ENCODE peak calls at places on chromosomes 6 and 20, in five cellular contexts. G is HepG2, T is K562, H is H1, J is GM12878. U is an unnamed sample.

GRCh38 chr6:170011233-170012142 is 260.1 kb downstream of the ERMARD start:
- DNase-seq in H (no peak), G (no peak), T (no peak), J (no peak), U (no peak)

GRCh38 chr6:30044630-30045029 is 16.4 kb upstream of the POLR1H start:
- DNase-seq in G (no peak), J (no peak), T (no peak), H (no peak), U (no peak)

GRCh38 chr6:111667921-111668320 is 62.2 kb upstream of the TRAF3IP2 start:
- DNase-seq in G (no peak), J (no peak), T (no peak), H (no peak), U (no peak)

GRCh38 chr6:52160468-52161104 is 25.6 kb upstream of the IL17A start:
- DNase-seq in J (no peak), G (no peak), H (no peak), T (no peak), U (no peak)

GRCh38 chr6:133411757-133412156 is 170.6 kb downstream of the EYA4 start:
- DNase-seq in T (no peak), G (no peak), J (no peak), H (no peak), U (no peak)

GRCh38 chr6:143187173-143187908 is 126.7 kb downstream of the AIG1 start:
- DNase-seq in G (no peak), T (no peak), H (no peak), J (no peak), U (no peak)

GRCh38 chr20:49666906-49667305 is 46.8 kb downstream of the B4GALT5 start:
- DNase-seq in J (no peak), H (no peak), T (no peak), G (no peak), U (no peak)

GRCh38 chr20:63381781-63382431 is 20.8 kb upstream of the CHRNA4 start:
- DNase-seq in H (no peak), T (peak), J (no peak), G (no peak), U (peak)

GRCh38 chr6:134982161-134982560 is 32.3 kb upstream of the ALDH8A1 start:
- DNase-seq in G (no peak), T (no peak), H (no peak), J (no peak), U (no peak)
- TF ChIP-seq EZH2 in G (no peak), T (no peak), H (no peak), J (no peak), U (no peak)

GRCh38 chr20:25057234-25058050 is 497 bp downstream of the ACSS1 start:
- DNase-seq in G (no peak), H (no peak), T (peak), J (no peak), U (peak)

GRCh38 chr20:25055711-25056492 is 2.0 kb downstream of the ACSS1 start:
- DNase-seq in J (no peak), H (no peak), T (peak), G (no peak), U (no peak)

GRCh38 chr20:25058051-25058796 is at the start of gene ACSS1:
- DNase-seq in H (no peak), T (peak), G (no peak), J (peak), U (peak)

GRCh38 chr20:25054995-25055629 is 2.8 kb downstream of the ACSS1 start:
- DNase-seq in T (peak), H (no peak), J (no peak), G (peak), U (no peak)

GRCh38 chr20:25056601-25057233 is 1.2 kb downstream of the ACSS1 start:
- DNase-seq in H (no peak), G (no peak), T (no peak), J (no peak), U (no peak)
- H3K27ac ChIP-seq in H (no peak), G (peak), T (no peak), J (peak), U (no peak)

DNA sequence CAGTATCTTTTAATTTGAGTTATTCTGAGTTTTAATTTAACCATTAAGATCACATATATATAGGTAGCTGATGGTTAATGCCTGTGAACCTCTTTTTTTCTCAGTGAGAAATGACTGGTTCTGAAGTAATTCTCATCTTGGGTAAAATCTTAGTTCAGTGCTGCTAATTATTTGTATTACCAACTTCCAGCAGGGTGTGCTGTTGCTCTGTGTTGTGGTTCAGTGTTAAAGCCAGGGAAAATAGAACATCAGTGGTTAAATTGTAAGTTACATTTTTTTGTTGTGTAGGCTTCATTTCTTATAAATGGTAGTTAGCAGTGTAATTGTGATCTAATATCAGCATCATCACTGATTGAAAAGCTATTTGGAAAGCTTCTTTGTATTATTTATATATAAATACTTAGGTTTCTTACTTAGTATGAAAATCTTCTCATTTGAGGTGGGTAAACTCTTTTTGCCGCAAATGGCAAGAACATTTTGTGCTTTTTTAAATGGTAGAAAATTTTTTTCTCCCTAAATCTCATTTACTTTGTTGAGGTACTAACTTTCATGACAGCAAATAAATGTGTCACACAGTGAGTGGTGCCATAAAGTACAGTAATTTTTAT is 43.7 kb downstream of the CDC5L start:
- DNase-seq in H (no peak), J (peak), G (peak), T (peak), U (peak)
- TF ChIP-seq CREB1 in H (no peak), J (no peak), G (no peak), T (no peak), U (no peak)

GRCh38 chr6:117232191-117232590 is 33.2 kb upstream of the VGLL2 start:
- DNase-seq in H (no peak), J (no peak), G (no peak), T (no peak), U (no peak)
- TF ChIP-seq EZH2 in H (no peak), J (no peak), G (no peak), T (no peak), U (no peak)

DNA sequence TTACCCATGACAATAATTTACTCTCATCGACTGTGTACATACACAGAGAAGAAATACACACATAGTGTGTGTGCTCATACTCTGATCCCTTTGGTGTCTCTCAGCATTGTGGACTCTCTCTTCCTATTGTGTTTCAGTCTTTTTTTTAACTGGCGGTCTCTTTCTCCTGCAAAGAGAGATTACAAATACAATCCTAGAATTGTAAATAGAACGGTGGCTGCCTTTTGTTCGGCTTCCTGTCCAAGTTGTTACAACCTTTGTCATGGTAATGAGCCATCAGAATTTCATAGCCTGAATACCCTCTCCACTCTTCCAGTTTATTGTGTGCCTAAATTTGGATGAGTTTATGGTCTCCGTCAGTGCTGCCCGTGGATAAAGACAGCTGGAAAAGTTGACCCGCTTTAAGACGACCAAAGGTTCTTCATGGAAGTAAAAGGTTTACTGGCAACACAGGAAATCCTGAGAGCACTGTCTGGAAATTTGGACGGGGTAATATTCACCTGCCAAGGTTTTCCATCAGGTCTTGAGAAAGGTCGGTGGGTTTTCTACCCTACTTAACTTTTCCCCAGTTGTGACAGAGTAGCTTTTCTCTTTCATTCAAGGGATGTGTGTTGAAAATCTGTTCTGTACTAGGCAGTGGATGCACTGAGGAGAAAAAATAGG is 263.8 kb downstream of the CD83 start:
- DNase-seq in J (no peak), T (no peak), G (no peak), H (no peak), U (peak)
- H3K27ac ChIP-seq in J (no peak), T (no peak), G (no peak), H (peak), U (peak)

DNA sequence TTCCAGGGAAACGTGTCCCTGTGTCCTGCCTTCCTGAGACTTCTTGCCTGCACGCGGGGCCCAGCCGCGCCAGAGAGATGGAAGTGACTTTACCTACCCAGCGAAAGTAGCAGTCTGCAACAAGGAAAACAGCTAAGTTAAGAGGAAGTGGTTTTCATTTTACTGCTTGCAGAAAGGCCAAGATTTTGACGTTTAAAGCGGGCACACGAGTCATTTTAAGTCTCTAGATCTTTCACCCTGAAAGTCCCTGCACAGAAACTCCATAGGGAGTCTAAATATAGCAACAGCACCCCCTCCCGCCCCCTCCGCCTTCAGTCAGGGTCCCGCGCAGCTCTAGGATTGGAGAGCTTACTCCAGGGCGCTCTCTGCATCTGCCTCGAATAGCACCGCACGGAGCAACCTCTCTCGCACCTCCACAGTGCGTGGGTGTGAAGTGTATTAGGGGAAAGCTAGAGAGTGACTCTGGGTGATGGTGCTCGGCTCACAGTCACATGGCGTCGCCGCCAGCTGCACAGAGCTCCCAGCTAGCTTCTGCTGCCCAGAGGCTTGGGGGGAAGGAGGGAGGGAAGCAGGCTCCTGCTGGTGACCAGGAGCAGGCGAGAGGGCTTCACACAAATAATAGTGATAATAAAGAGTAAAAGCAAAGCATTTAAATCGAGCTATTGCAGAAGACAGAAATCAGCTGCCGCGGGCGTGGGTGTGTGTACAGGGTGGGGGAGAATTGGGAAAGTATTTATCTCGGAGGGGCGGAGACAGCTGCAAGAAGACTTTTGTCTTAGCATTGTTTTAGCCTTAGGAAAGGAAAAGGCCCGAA is 1.8 kb upstream of the KCNQ5 start:
- DNase-seq in T (peak), J (peak), G (no peak), H (no peak), U (peak)
- TF ChIP-seq CREB1 in T (no peak), J (no peak), G (no peak), H (no peak), U (no peak)

U was measured in GM23338.